ENCODE peak calls at places on chromosomes 5 and 9, in ten cellular contexts. V is GM12878, T is spleen, U is endothelial cell of umbilical vein, Y is stomach, G is transverse colon, C is Panc1, X is breast epithelium, W is HL-60, Q is SK-N-SH. K is an unnamed sample.

GRCh38 chr5:89573336-89573735 is 690.4 kb upstream of the MEF2C start:
- DNase-seq in U (no peak), V (no peak), Q (no peak), T (no peak), X (no peak), G (no peak), C (no peak), W (no peak), Y (no peak), K (no peak)

GRCh38 chr9:88803551-88804288 is 187.5 kb upstream of the S1PR3 start:
- DNase-seq in Y (no peak), Q (peak; percentile 64), G (no peak), C (no peak), W (no peak), X (no peak), T (no peak), U (peak; percentile 66), V (no peak), K (no peak)

GRCh38 chr5:10276691-10277090 is 26.6 kb downstream of the CCT5 start:
- DNase-seq in Y (no peak), T (no peak), C (no peak), U (no peak), Q (no peak), X (no peak), W (no peak), G (no peak), V (no peak), K (no peak)

GRCh38 chr5:114909424-114909823 is 260.3 kb downstream of the TRIM36 start:
- DNase-seq in Q (no peak), T (no peak), U (no peak), W (no peak), C (no peak), V (no peak), X (no peak), Y (no peak), G (no peak), K (no peak)

GRCh38 chr9:129176786-129177442 is 1.1 kb downstream of the IER5L start:
- DNase-seq in X (peak; percentile 58), W (no peak), C (no peak), Y (no peak), T (peak; percentile 86), V (no peak), U (peak; percentile 65), Q (peak; percentile 75), G (no peak), K (peak; percentile 77)

GRCh38 chr5:149561848-149562247 is 10.6 kb upstream of the CSNK1A1 start:
- DNase-seq in Q (peak; percentile 50), V (no peak), X (no peak), Y (no peak), C (peak; percentile 94), U (peak; percentile 91), W (no peak), G (no peak), T (no peak), K (no peak)

GRCh38 chr5:39264528-39264927 is 45.2 kb upstream of the FYB1 start:
- DNase-seq in C (no peak), X (no peak), Y (no peak), G (no peak), Q (no peak), W (no peak), T (no peak), V (peak; percentile 69), U (no peak), K (no peak)

GRCh38 chr5:36252722-36253340 is 11.1 kb upstream of the NADK2 start:
- DNase-seq in Y (no peak), Q (no peak), X (no peak), G (no peak), U (peak; percentile 16), T (no peak), V (no peak), C (no peak), W (no peak), K (no peak)

GRCh38 chr5:33148076-33148501 is 292.7 kb upstream of the TARS1 start:
- DNase-seq in W (no peak), U (no peak), G (no peak), C (peak; percentile 77), V (no peak), Y (no peak), T (no peak), X (no peak), Q (no peak), K (peak; percentile 78)

GRCh38 chr5:143459433-143459832 is 55.9 kb upstream of the NR3C1 start:
- DNase-seq in T (no peak), W (no peak), U (no peak), V (no peak), C (no peak), G (no peak), Q (no peak), X (no peak), Y (no peak), K (no peak)

GRCh38 chr5:97131139-97131710 is 11.2 kb downstream of the LIX1 start:
- DNase-seq in X (no peak), C (no peak), Y (no peak), G (no peak), U (no peak), V (no peak), Q (no peak), W (no peak), T (no peak), K (no peak)

DNA sequence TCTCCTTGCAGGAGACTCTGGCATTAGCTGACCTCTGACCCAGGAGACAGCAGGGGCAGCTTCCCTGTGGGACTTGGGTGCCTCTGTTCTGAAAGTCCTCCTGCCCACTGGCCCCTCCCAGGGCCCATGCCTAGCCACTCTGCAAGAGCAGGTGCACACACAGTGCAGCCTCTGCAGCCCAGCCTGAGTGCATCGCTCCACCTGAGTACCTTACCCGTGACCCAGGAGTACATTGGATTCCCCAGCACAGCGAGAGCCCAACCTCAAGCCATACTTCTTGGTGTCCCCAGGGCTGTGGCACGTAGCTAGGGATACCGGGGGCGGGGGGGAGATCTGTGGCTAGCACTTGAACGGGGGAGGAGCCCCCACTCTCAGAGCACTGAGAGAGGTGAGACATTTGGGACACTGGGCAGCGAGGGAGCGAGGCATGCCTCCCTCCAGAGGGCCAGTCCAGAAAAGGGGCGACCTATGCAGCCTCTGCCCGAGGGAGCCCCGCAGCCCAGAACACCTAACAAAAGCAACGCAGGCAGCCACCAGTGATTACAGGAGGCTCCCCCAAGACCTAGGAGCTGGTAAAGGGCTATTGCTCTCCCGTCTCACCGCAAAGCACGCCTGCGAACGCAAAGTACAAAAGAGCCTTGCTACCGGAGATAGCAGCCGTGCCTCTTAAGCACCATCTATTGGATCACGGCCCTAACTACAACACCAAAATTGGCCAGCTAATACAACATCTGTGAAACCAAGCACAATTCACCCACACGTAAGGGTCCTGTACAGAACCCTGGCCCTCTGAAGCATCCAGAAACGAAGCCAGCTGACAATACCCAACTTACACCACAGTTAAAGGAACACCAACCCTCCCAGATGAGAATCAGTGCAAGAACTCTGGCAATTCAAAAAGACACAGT is 826 bp upstream of the PRDM9 start:
- DNase-seq in V (no peak), X (no peak), W (no peak), U (no peak), Y (no peak), Q (peak; percentile 16), G (no peak), C (no peak), T (no peak), K (no peak)
- H3K4me3 ChIP-seq in V (no peak overlapping the region), X (no peak overlapping the region), W (no peak overlapping the region), U (no peak overlapping the region), Y (peak overlapping the region; percentile 16), Q (peak overlapping the region; percentile 77), G (no peak overlapping the region), C (no peak overlapping the region), T (no peak overlapping the region), K (peak overlapping the region; percentile 6)

GRCh38 chr5:169331292-169331852 is 30.4 kb upstream of the SLIT3 start:
- DNase-seq in V (no peak), W (no peak), G (no peak), Q (no peak), X (no peak), U (no peak), C (no peak), T (no peak), Y (no peak), K (no peak)
- TF ChIP-seq CTCF in V (no peak), W (no peak), G (no peak), Q (no peak), X (no peak), U (no peak), C (peak; percentile 48), T (no peak), Y (no peak), K (no peak)

DNA sequence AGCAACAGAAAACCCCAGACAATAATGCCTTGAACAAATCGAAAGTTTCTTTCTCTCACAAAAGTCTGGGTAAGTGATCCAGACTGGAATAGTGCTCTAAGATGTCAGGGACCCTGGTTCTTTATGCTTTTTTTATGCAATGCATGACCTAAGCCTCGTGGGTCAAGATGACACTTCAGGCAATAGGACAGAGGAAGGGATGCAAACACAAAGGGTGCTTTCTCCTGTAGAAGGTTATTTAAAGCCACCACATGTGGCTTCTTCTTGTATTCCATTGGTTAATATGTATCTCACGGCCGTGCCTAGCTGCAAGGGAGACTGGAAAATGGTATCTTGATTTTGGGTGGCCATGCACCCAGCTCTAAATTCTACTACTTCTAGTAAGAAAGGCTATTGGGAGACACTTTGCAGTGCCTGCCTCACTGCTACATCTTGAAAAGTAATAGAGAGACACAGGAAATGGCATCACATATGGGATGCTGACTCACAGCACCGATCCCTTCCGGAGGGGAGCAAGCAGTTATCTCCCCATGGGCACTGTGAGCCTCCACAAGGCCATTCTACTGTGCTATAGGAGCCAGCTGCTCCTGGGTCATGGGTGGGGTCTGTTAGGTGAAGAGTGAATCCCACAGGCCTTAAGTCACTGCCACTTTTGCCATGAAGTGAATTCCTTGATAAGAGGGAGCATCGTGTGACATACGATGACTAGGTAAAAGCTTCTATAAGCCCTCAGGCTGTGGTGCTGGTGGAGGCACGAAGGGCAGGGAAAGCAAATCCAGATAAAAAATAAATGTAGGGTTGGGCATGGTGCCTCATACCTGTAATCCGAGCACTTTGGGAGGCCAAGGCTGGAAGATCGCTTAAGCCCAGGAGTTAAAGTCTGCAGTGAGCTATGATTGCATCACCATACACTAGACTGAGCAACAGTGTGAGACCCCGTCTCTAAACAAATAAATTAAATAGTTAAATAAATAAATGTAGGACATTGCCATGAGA is 32.5 kb upstream of the RAB14 start:
- DNase-seq in T (no peak), W (no peak), C (no peak), G (no peak), Y (no peak), Q (no peak), U (no peak), X (no peak), V (no peak), K (no peak)
- TF ChIP-seq POLR2AphosphoS5 in T (no peak), W (no peak), C (no peak), G (no peak), Y (no peak), Q (no peak), U (no peak), X (no peak), V (no peak), K (no peak)

DNA sequence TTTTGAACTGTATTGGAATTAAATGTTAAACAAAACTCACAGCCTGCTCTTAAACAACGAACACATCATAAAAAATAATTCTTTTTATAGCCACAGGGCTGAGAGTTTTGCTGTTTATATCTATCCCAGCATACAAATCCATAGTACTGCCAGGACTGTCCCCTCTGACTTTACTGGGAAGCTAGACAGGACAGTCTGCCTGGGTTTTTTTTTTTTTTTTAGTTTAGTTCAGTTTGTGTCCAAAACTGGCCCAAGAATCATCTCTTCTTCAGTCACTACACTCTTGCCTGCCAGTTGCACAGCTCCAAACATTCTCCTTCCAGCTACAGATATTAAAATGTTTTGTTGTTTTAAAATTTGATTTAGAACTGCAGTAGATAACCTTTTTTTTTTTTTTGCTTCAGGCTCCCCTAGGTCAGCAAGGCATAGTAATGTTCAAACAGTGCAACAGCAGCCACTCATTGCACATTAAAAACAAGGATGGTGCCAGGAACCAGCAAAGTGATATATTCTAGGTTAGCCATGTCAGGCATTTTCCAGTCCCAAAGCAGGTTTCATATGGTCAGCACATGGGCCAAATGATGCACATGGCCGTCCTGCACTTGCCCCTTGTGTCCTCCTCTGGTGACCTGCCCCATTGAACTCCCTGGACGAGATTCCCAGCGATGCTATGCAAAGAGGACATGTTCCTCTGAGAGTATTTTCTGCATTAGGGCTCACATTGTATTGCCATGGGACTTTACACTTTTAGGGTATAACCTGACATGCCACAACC is 173.5 kb downstream of the ARL15 start:
- DNase-seq in Y (no peak), Q (no peak), X (no peak), W (no peak), C (no peak), G (no peak), V (no peak), T (no peak), U (no peak), K (no peak)
- H3K4me3 ChIP-seq in Y (no peak overlapping the region), Q (no peak overlapping the region), X (no peak overlapping the region), W (no peak overlapping the region), C (no peak overlapping the region), G (no peak overlapping the region), V (no peak overlapping the region), T (no peak overlapping the region), U (no peak overlapping the region), K (no peak overlapping the region)